ENCODE peak calls at places on chromosomes 2 and 18, in six cellular contexts. C, I, R, V, F and E are unnamed samples.

GRCh38 chr18:74796928-74797576 is 199.4 kb downstream of the ZNF407 start:
- DNase-seq in F (no peak), V (peak; percentile 36), R (no peak), I (peak; percentile 79), C (no peak), E (peak; percentile 24)

GRCh38 chr2:164014791-164015190 is 279.0 kb upstream of the FIGN start:
- DNase-seq in R (no peak), I (no peak), F (no peak), C (no peak), V (no peak), E (no peak)

GRCh38 chr2:39938035-39938835 is 159.2 kb upstream of the THUMPD2 start:
- DNase-seq in V (no peak), R (no peak), C (no peak), I (peak; percentile 97), F (no peak), E (peak; percentile 83)

GRCh38 chr18:50475538-50476193 is 84.2 kb upstream of the MAPK4 start:
- DNase-seq in F (no peak), V (no peak), R (no peak), C (no peak), I (no peak), E (no peak)

GRCh38 chr18:23662309-23663263 is at the start of gene ANKRD29:
- DNase-seq in R (peak; percentile 55), C (peak; percentile 81), F (no peak), V (no peak), I (no peak), E (no peak)

GRCh38 chr18:3525870-3526420 is 76.0 kb downstream of the TGIF1 start:
- DNase-seq in V (no peak), R (no peak), F (no peak), C (no peak), I (no peak), E (no peak)

GRCh38 chr2:71379086-71379485 is 47.5 kb downstream of the ZNF638 start:
- DNase-seq in R (no peak), V (peak; percentile 17), I (peak; percentile 81), C (no peak), F (no peak), E (peak; percentile 27)

GRCh38 chr2:214737188-214737587 is 72.3 kb downstream of the BARD1 start:
- DNase-seq in V (no peak), F (no peak), C (no peak), I (no peak), R (no peak), E (no peak)

GRCh38 chr2:44771510-44771909 is 170.0 kb upstream of the SIX3 start:
- DNase-seq in R (no peak), I (no peak), V (no peak), C (no peak), F (no peak), E (no peak)

GRCh38 chr2:3284657-3285630 is 92.7 kb downstream of the EIPR1 start:
- DNase-seq in C (no peak), F (no peak), I (no peak), R (no peak), V (no peak), E (no peak)

GRCh38 chr2:3285901-3286645 is 91.5 kb downstream of the EIPR1 start:
- DNase-seq in R (no peak), V (no peak), C (no peak), I (no peak), F (no peak), E (no peak)

GRCh38 chr2:3280683-3281520 is 96.7 kb downstream of the EIPR1 start:
- DNase-seq in F (no peak), V (no peak), C (no peak), R (no peak), I (no peak), E (no peak)

GRCh38 chr2:3282056-3282998 is 95.3 kb downstream of the EIPR1 start:
- DNase-seq in V (no peak), F (no peak), C (no peak), R (peak; percentile 49), I (peak; percentile 33), E (peak; percentile 23)

DNA sequence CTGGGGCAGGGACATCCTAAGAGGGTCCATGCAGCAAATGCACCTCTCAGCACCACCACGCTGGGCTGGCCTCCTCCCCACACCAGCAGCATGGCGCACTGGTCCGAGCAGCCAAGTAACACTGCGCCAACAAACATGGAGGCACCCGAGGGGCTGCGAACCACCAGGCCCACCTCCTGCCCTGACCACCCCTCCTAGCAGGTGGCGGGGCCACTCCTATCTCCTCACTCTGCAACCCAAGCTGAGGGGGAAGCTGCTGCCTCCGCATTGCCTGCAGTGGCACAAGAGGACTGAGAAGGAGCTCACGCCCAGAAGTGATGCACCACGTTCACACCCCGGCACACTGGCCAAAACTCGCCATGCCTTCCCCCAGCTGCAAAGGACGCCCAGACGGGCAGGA is 94.4 kb downstream of the EIPR1 start:
- DNase-seq in V (no peak), I (no peak), C (no peak), F (no peak), R (no peak), E (no peak)
- H3K27me3 ChIP-seq in V (no peaks in the 10 kb centered on the region), I (no peaks in the 10 kb centered on the region), C (no peaks in the 10 kb centered on the region), F (no peaks in the 10 kb centered on the region), R (no peaks in the 10 kb centered on the region), E (no peaks in the 10 kb centered on the region)

DNA sequence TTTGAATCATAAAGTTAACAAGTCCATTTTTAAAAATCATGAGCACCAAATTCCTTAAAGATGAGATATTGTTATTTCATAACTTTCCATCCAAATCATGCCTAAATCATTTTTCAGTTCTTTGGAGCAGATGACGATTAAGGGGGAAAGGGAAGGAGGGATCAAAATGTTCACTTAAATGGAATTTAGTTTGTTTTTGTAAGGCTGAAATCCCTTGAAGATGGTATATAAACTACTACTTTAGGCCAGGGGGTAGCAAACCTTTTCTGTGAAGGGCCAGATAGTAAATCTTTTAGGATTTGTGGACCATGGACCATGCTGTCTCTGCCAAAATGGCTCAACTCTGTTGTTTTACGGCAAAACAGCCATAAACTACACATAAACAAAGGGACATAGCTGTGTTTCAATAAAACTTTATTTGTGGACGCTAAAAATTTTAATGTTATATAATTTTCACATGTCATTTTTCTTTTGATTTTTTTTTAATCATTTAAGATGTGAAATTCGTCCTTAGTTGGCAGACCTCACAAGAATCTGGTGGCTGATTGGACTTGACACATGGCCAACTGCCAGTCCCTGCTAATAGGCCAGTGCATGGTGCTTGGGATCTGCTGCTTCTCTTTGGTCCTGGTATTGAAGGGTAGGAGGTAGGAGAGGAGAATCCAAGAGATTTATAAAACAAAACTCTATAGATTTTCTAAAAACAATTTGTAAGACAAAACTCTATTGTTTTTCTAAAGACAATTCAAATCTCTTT is 52.0 kb upstream of the RTN4 start:
- DNase-seq in C (no peak), I (peak; percentile 96), V (no peak), F (peak; percentile 40), R (no peak), E (peak; percentile 77)
- H3K27ac ChIP-seq in C (no peak overlapping the region), I (peak overlapping the region; percentile 100), V (peak overlapping the region; percentile 35), F (peak overlapping the region; percentile 67), R (peak overlapping the region; percentile 35), E (peak overlapping the region; percentile 93)

GRCh38 chr2:64498438-64498837 is 25.7 kb upstream of the AFTPH start:
- DNase-seq in C (no peak), R (no peak), V (no peak), F (no peak), I (no peak), E (no peak)
- TF ChIP-seq CTCF in C (no peak), R (no peak), V (no peak), F (no peak), I (no peak), E (no peak)

GRCh38 chr2:28525481-28525880 is 29.6 kb downstream of the PLB1 start:
- DNase-seq in I (no peak), C (no peak), R (no peak), V (no peak), F (no peak), E (no peak)
- H3K27me3 ChIP-seq in I (peaks cover 78% of the 10 kb centered on the region), C (peaks cover 18% of the 10 kb centered on the region), R (no peaks in the 10 kb centered on the region), V (peaks cover 8% of the 10 kb centered on the region), F (no peaks in the 10 kb centered on the region), E (peaks cover 65% of the 10 kb centered on the region)

DNA sequence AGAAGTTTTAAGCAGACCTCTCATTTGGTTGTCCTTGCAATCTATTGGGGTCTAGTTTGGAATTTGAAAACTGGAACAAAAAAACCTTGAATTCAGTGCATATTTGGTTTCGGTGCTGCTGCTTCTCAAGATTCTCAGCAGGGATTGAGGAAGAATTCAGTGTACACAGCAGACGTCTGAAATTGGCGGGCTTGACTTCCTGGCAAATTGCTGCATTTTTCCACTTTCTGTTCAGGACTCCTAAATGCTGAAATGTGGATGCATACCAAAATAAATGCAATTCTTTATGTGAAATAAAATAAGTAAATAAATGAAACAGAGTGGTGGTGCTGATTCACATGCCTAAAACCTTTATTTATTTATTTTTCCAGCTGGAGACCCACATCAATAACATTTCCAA is 332.4 kb upstream of the KYNU start:
- DNase-seq in V (no peak), C (no peak), R (no peak), I (no peak), F (no peak), E (no peak)
- H3K27ac ChIP-seq in V (no peak overlapping the region), C (no peak overlapping the region), R (no peak overlapping the region), I (no peak overlapping the region), F (no peak overlapping the region), E (no peak overlapping the region)